ENCODE peak calls at places on chromosomes 16 and 17, in nine cellular contexts. V, K, S, R, I, A, Z, U and F are unnamed samples.

GRCh38 chr17:21039839-21040575 is 2.8 kb downstream of the USP22 start:
- DNase-seq in S (peak), I (no peak), Z (peak), V (no peak), R (no peak), U (no peak), K (peak), A (peak), F (no peak)

GRCh38 chr17:8122391-8122922 is 1.4 kb downstream of the HES7 start:
- DNase-seq in I (no peak), V (no peak), Z (peak), R (no peak), S (peak), U (no peak), A (peak), K (no peak), F (no peak)

GRCh38 chr16:72530434-72530833 is 358.5 kb upstream of the PMFBP1 start:
- DNase-seq in A (no peak), V (no peak), U (no peak), I (no peak), R (no peak), S (no peak), Z (peak), K (no peak), F (no peak)

GRCh38 chr16:5615868-5616642 is 518.5 kb upstream of the EEF2KMT start:
- DNase-seq in U (peak), K (no peak), S (peak), A (peak), I (no peak), R (peak), V (peak), Z (peak), F (no peak)

GRCh38 chr17:62692721-62693431 is 65.4 kb downstream of the MRC2 start:
- DNase-seq in R (no peak), I (no peak), U (peak), Z (peak), A (no peak), S (peak), K (no peak), V (no peak), F (no peak)

GRCh38 chr17:75517277-75517865 is 1.0 kb downstream of the TSEN54 start:
- DNase-seq in V (no peak), U (no peak), S (peak), K (peak), I (no peak), A (no peak), R (no peak), Z (peak), F (no peak)

GRCh38 chr17:7228920-7229319 is 5.4 kb downstream of the DVL2 start:
- DNase-seq in S (no peak), U (no peak), V (no peak), I (no peak), A (no peak), K (no peak), Z (no peak), R (no peak), F (no peak)

GRCh38 chr17:74394977-74395376 is 27.7 kb downstream of the GPR142 start:
- DNase-seq in U (no peak), R (no peak), S (no peak), V (no peak), K (no peak), Z (peak), I (no peak), A (peak), F (no peak)